ENCODE peak calls at places on chromosomes 12 and 14, in four cellular contexts. E is CD8-positive, alpha-beta memory T cell; U is choroid plexus epithelial cell; D is heart right ventricle. C is an unnamed sample.
A peak's percentile ranks its signal among the peaks of the same experiment; 100 is the strongest.

GRCh38 chr12:13536219-13536910 is 339.8 kb downstream of the EMP1 start:
- DNase-seq in E (no peak), U (no peak), D (no peak), C (no peak)

GRCh38 chr12:127191124-127191523 is 1075.8 kb upstream of the TMEM132C start:
- DNase-seq in E (no peak), U (peak; percentile 32), D (no peak), C (peak; percentile 79)

GRCh38 chr12:11724888-11725310 is 75.4 kb downstream of the ETV6 start:
- DNase-seq in E (no peak), U (peak; percentile 88), D (no peak), C (no peak)

GRCh38 chr12:62435337-62436163 is 31.1 kb upstream of the MON2 start:
- DNase-seq in E (peak; percentile 14), U (peak; percentile 80), D (peak; percentile 29), C (peak; percentile 33)

GRCh38 chr14:66074546-66074945 is 411.6 kb upstream of the CCDC196 start:
- DNase-seq in E (no peak), U (no peak), D (no peak), C (no peak)

GRCh38 chr12:113203852-113204760 is 17.2 kb upstream of the TPCN1 start:
- DNase-seq in E (no peak), U (peak; percentile 42), D (no peak), C (no peak)

GRCh38 chr12:114679452-114679875 is 4.5 kb downstream of the TBX3 start:
- DNase-seq in E (no peak), U (peak; percentile 55), D (no peak), C (no peak)

GRCh38 chr14:60651936-60652673 is 2.8 kb upstream of the SIX1 start:
- DNase-seq in E (no peak), U (no peak), D (no peak), C (no peak)

GRCh38 chr12:51217133-51217967 is 512 bp downstream of the POU6F1 start:
- DNase-seq in E (peak; percentile 42), U (peak; percentile 26), D (peak; percentile 57), C (no peak)

GRCh38 chr14:38065101-38065762 is 142.5 kb upstream of the SSTR1 start:
- DNase-seq in E (no peak), U (no peak), D (no peak), C (no peak)

GRCh38 chr14:52729585-52729924 is 411 bp upstream of the STYX start:
- DNase-seq in E (no peak), U (no peak), D (no peak), C (no peak)

GRCh38 chr12:32863128-32863527 is 33.4 kb downstream of the PKP2 start:
- DNase-seq in E (no peak), U (no peak), D (no peak), C (no peak)

GRCh38 chr14:36856095-36856878 is 194.6 kb downstream of the PAX9 start:
- DNase-seq in E (no peak), U (no peak), D (no peak), C (peak; percentile 50)

GRCh38 chr12:3247077-3247476 is 169.9 kb downstream of the TSPAN9 start:
- DNase-seq in E (no peak), U (no peak), D (no peak), C (no peak)

GRCh38 chr14:56686416-56686815 is 106.8 kb downstream of the TMEM260 start:
- DNase-seq in E (no peak), U (no peak), D (peak; percentile 40), C (peak; percentile 7)

GRCh38 chr12:113666223-113666622 is 194.6 kb upstream of the LHX5 start:
- DNase-seq in E (no peak), U (no peak), D (no peak), C (no peak)

GRCh38 chr12:52783563-52784316 is 6.6 kb upstream of the KRT76 start:
- DNase-seq in E (no peak), U (no peak), D (no peak), C (no peak)

GRCh38 chr12:95574799-95575452 is 23.6 kb upstream of the USP44 start:
- DNase-seq in E (no peak), U (peak; percentile 60), D (no peak), C (peak; percentile 60)

GRCh38 chr12:113860059-113860820 is 105.9 kb downstream of the RBM19 start:
- DNase-seq in E (no peak), U (no peak), D (no peak), C (no peak)

GRCh38 chr14:54108481-54109471 is 152.2 kb upstream of the BMP4 start:
- DNase-seq in E (no peak), U (peak; percentile 91), D (no peak), C (peak; percentile 69)

GRCh38 chr12:57479043-57479375 is 657 bp downstream of the ARHGAP9 start:
- DNase-seq in E (no peak), U (no peak), D (no peak), C (no peak)
- H3K4me3 ChIP-seq in E (peak overlapping the region; percentile 71), U (no peak overlapping the region), D (no peak overlapping the region), C (no peak overlapping the region)

GRCh38 chr12:59737725-59738463 is 142.1 kb downstream of the SLC16A7 start:
- DNase-seq in E (no peak), U (peak; percentile 39), D (no peak), C (peak; percentile 36)

GRCh38 chr12:59734371-59734770 is 138.5 kb downstream of the SLC16A7 start:
- DNase-seq in E (no peak), U (no peak), D (no peak), C (no peak)

GRCh38 chr12:59733200-59733599 is 137.4 kb downstream of the SLC16A7 start:
- DNase-seq in E (no peak), U (no peak), D (no peak), C (no peak)

GRCh38 chr12:59736786-59737185 is 141.0 kb downstream of the SLC16A7 start:
- DNase-seq in E (no peak), U (peak; percentile 85), D (no peak), C (peak; percentile 77)

DNA sequence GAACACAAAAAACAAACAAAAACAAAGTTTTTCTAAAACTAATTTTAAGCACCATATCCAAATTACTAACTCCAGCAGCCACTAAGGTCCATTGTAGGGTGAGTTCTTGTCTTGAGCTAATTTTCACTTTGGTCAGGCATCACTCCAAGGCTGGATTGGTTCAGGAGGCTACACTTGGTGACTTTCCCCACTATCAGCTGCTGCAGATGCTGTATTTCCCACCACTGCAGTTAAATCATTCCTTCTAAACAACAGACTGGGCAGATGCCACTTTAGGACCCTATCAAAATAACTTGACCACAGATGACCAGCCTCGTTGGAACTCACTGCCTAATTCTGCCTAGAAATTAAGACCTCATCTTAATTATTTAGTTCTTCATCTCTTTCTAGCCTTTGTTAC is 140.5 kb downstream of the SLC16A7 start:
- DNase-seq in E (no peak), U (no peak), D (no peak), C (no peak)
- H3K4me3 ChIP-seq in E (no peak overlapping the region), U (no peak overlapping the region), D (no peak overlapping the region), C (no peak overlapping the region)

GRCh38 chr12:49674318-49674985 is 32.8 kb downstream of the FMNL3 start:
- DNase-seq in E (no peak), U (peak; percentile 34), D (no peak), C (peak; percentile 22)

GRCh38 chr12:49672351-49673181 is 34.6 kb downstream of the FMNL3 start:
- DNase-seq in E (no peak), U (no peak), D (no peak), C (no peak)

GRCh38 chr12:49675137-49675536 is 32.1 kb downstream of the FMNL3 start:
- DNase-seq in E (no peak), U (no peak), D (no peak), C (no peak)

GRCh38 chr12:49671051-49671765 is 36.0 kb downstream of the FMNL3 start:
- DNase-seq in E (peak; percentile 54), U (no peak), D (no peak), C (no peak)

DNA sequence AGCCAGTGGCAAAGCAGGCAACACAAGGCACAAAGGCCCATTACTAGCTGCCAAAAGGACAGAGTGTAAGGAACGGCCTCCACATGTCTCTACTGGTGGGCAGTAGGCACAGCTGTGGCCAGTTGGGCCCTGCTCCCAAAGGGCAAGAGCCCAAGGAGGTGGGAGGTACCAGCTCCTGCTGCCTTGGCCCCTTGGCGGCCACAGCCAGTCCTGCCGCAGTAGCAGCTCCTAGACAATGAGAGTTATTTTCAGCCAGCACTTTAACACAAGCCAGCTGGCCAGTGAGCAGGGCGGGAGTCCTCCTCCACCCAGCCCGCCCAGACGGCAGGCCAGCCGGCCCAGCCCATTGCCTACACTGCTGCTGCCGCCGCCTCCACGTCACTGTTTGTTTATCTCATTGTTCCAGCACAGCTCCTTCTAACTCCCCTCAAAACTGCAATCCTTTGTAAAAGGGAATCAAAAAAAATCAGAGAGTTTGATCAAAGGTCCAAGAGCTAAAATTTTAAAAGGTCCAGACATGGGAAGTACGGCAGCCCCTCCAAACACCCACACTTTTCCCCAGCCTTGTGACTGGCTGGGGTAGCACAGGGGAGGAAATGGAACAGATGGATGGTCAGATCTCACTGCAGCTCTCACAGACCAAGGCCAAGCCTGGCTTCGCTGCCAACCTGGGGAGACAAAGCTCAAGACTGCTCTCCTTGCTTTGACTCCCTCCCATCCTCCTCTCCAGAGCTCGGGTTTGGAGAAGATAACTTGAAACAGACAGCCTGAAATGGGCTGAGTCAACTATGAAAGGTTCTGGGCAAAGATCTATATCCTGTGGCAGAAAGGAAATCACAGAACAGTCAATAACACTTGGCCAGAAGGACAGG is 33.5 kb downstream of the FMNL3 start:
- DNase-seq in E (no peak), U (peak; percentile 96), D (peak; percentile 91), C (peak; percentile 53)
- H3K4me3 ChIP-seq in E (no peak overlapping the region), U (no peak overlapping the region), D (no peak overlapping the region), C (no peak overlapping the region)

GRCh38 chr12:93704625-93705024 is 27.4 kb downstream of the CRADD start:
- DNase-seq in E (no peak), U (no peak), D (no peak), C (no peak)

GRCh38 chr12:93702707-93703305 is 25.6 kb downstream of the CRADD start:
- DNase-seq in E (no peak), U (no peak), D (no peak), C (no peak)

GRCh38 chr12:93706387-93706786 is 29.2 kb downstream of the CRADD start:
- DNase-seq in E (no peak), U (no peak), D (no peak), C (no peak)

GRCh38 chr12:93705237-93705636 is 28.1 kb downstream of the CRADD start:
- DNase-seq in E (no peak), U (no peak), D (no peak), C (no peak)

GRCh38 chr12:93704122-93704521 is 26.9 kb downstream of the CRADD start:
- DNase-seq in E (no peak), U (no peak), D (no peak), C (peak; percentile 37)
- H3K4me3 ChIP-seq in E (no peak overlapping the region), U (no peak overlapping the region), D (no peak overlapping the region), C (no peak overlapping the region)

DNA sequence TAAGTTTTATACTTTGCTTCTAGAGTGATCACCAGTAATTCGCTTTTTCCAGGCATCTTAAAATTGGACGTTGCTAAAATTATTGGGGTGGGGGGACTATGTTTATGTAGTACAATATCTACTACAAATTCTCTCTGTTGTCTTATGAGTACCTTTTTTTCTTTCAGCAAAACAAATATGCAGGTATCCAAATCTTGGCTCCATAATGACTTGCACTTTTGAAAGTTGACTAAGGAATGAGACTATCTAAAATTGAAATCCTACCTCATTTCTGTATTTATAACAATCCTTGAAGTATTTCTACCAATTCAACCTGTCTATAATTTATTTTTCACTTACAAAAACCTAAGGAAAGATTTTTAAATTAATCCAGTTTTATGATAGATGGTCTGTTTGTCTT is 2.4 kb downstream of the DYNC1H1 start:
- DNase-seq in E (no peak), U (no peak), D (no peak), C (no peak)
- H3K4me3 ChIP-seq in E (no peak overlapping the region), U (peak overlapping the region; percentile 98), D (no peak overlapping the region), C (no peak overlapping the region)